ENCODE peak calls at places on chromosomes 6 and 20, in nine cellular contexts. One of them, this sample, is unnamed.

GRCh38 chr6:43716099-43716498 is 28.5 kb upstream of the MRPS18A start:
- DNase-seq in body of pancreas: no peak
- DNase-seq in bronchial epithelial cell: no peak
- DNase-seq in GM06990: no peak
- DNase-seq in gastrocnemius medialis: no peak
- DNase-seq in astrocyte: no peak
- DNase-seq in heart left ventricle: peak; percentile 53
- DNase-seq in heart right ventricle: peak; percentile 76
- DNase-seq in WERI-Rb-1: no peak
- DNase-seq in this sample: no peak

GRCh38 chr6:125753218-125753936 is 3.9 kb downstream of the HEY2 start:
- DNase-seq in GM06990: no peak
- DNase-seq in WERI-Rb-1: no peak
- DNase-seq in astrocyte: no peak
- DNase-seq in heart right ventricle: no peak
- DNase-seq in body of pancreas: peak; percentile 57
- DNase-seq in heart left ventricle: peak; percentile 36
- DNase-seq in gastrocnemius medialis: no peak
- DNase-seq in bronchial epithelial cell: peak; percentile 55
- DNase-seq in this sample: peak; percentile 50

GRCh38 chr6:134182528-134182927 is 130.1 kb upstream of the SLC2A12 start:
- DNase-seq in body of pancreas: no peak
- DNase-seq in bronchial epithelial cell: no peak
- DNase-seq in gastrocnemius medialis: no peak
- DNase-seq in heart left ventricle: no peak
- DNase-seq in GM06990: no peak
- DNase-seq in WERI-Rb-1: peak; percentile 74
- DNase-seq in astrocyte: no peak
- DNase-seq in heart right ventricle: no peak
- DNase-seq in this sample: no peak

GRCh38 chr6:10373642-10374359 is 41.1 kb downstream of the TFAP2A start:
- DNase-seq in gastrocnemius medialis: no peak
- DNase-seq in heart left ventricle: no peak
- DNase-seq in bronchial epithelial cell: peak; percentile 49
- DNase-seq in heart right ventricle: no peak
- DNase-seq in WERI-Rb-1: no peak
- DNase-seq in body of pancreas: no peak
- DNase-seq in GM06990: no peak
- DNase-seq in astrocyte: no peak
- DNase-seq in this sample: no peak

GRCh38 chr6:111486921-111487320 is 3.9 kb upstream of the REV3L start:
- DNase-seq in GM06990: no peak
- DNase-seq in bronchial epithelial cell: no peak
- DNase-seq in body of pancreas: no peak
- DNase-seq in gastrocnemius medialis: no peak
- DNase-seq in heart left ventricle: no peak
- DNase-seq in WERI-Rb-1: no peak
- DNase-seq in heart right ventricle: no peak
- DNase-seq in astrocyte: no peak
- DNase-seq in this sample: no peak

GRCh38 chr20:57089701-57090144 is 176.7 kb downstream of the BMP7 start:
- DNase-seq in GM06990: peak; percentile 61
- DNase-seq in heart left ventricle: peak; percentile 43
- DNase-seq in body of pancreas: peak; percentile 68
- DNase-seq in bronchial epithelial cell: peak; percentile 19
- DNase-seq in astrocyte: no peak
- DNase-seq in gastrocnemius medialis: no peak
- DNase-seq in WERI-Rb-1: peak; percentile 79
- DNase-seq in heart right ventricle: peak; percentile 73
- DNase-seq in this sample: peak; percentile 68

GRCh38 chr20:45732199-45732598 is 10.1 kb downstream of the SPINT4 start:
- DNase-seq in GM06990: no peak
- DNase-seq in bronchial epithelial cell: no peak
- DNase-seq in heart right ventricle: no peak
- DNase-seq in WERI-Rb-1: no peak
- DNase-seq in gastrocnemius medialis: no peak
- DNase-seq in body of pancreas: no peak
- DNase-seq in astrocyte: no peak
- DNase-seq in heart left ventricle: no peak
- DNase-seq in this sample: no peak

GRCh38 chr20:36147707-36148106 is 6.8 kb upstream of the EPB41L1 start:
- DNase-seq in GM06990: no peak
- DNase-seq in astrocyte: peak; percentile 41
- DNase-seq in heart left ventricle: no peak
- DNase-seq in bronchial epithelial cell: no peak
- DNase-seq in body of pancreas: peak; percentile 29
- DNase-seq in WERI-Rb-1: no peak
- DNase-seq in heart right ventricle: no peak
- DNase-seq in gastrocnemius medialis: no peak
- DNase-seq in this sample: no peak

GRCh38 chr6:11938285-11938890 is 73.7 kb upstream of the HIVEP1 start:
- DNase-seq in bronchial epithelial cell: no peak
- DNase-seq in GM06990: peak; percentile 24
- DNase-seq in astrocyte: no peak
- DNase-seq in gastrocnemius medialis: no peak
- DNase-seq in WERI-Rb-1: no peak
- DNase-seq in body of pancreas: peak; percentile 33
- DNase-seq in heart left ventricle: no peak
- DNase-seq in heart right ventricle: no peak
- DNase-seq in this sample: no peak

GRCh38 chr6:134480593-134480992 is 162.7 kb upstream of the SGK1 start:
- DNase-seq in GM06990: no peak
- DNase-seq in astrocyte: peak; percentile 68
- DNase-seq in heart right ventricle: no peak
- DNase-seq in heart left ventricle: no peak
- DNase-seq in bronchial epithelial cell: peak; percentile 44
- DNase-seq in WERI-Rb-1: no peak
- DNase-seq in gastrocnemius medialis: peak; percentile 67
- DNase-seq in body of pancreas: peak; percentile 89
- DNase-seq in this sample: no peak

GRCh38 chr6:4693158-4693557 is 83.0 kb upstream of the CDYL start:
- DNase-seq in gastrocnemius medialis: no peak
- DNase-seq in WERI-Rb-1: no peak
- DNase-seq in heart left ventricle: no peak
- DNase-seq in bronchial epithelial cell: peak; percentile 15
- DNase-seq in GM06990: no peak
- DNase-seq in astrocyte: no peak
- DNase-seq in body of pancreas: no peak
- DNase-seq in heart right ventricle: no peak
- DNase-seq in this sample: no peak

GRCh38 chr6:4355241-4355640 is 219.9 kb upstream of the ECI2 start:
- DNase-seq in bronchial epithelial cell: peak; percentile 88
- DNase-seq in WERI-Rb-1: no peak
- DNase-seq in astrocyte: peak; percentile 92
- DNase-seq in gastrocnemius medialis: no peak
- DNase-seq in body of pancreas: no peak
- DNase-seq in heart right ventricle: no peak
- DNase-seq in heart left ventricle: no peak
- DNase-seq in GM06990: no peak
- DNase-seq in this sample: no peak

GRCh38 chr6:27474172-27474465 is 1.2 kb upstream of the ZNF184 start:
- DNase-seq in astrocyte: no peak
- DNase-seq in WERI-Rb-1: no peak
- DNase-seq in bronchial epithelial cell: no peak
- DNase-seq in heart left ventricle: no peak
- DNase-seq in gastrocnemius medialis: no peak
- DNase-seq in body of pancreas: peak; percentile 29
- DNase-seq in heart right ventricle: no peak
- DNase-seq in GM06990: no peak
- DNase-seq in this sample: no peak

GRCh38 chr6:27474672-27475071 is 1.8 kb upstream of the ZNF184 start:
- DNase-seq in heart left ventricle: no peak
- DNase-seq in bronchial epithelial cell: no peak
- DNase-seq in astrocyte: no peak
- DNase-seq in gastrocnemius medialis: no peak
- DNase-seq in heart right ventricle: no peak
- DNase-seq in WERI-Rb-1: no peak
- DNase-seq in body of pancreas: no peak
- DNase-seq in GM06990: no peak
- DNase-seq in this sample: no peak

GRCh38 chr6:27471365-27472115 is 1.4 kb downstream of the ZNF184 start:
- DNase-seq in heart right ventricle: no peak
- DNase-seq in bronchial epithelial cell: no peak
- DNase-seq in heart left ventricle: no peak
- DNase-seq in body of pancreas: no peak
- DNase-seq in gastrocnemius medialis: no peak
- DNase-seq in WERI-Rb-1: no peak
- DNase-seq in GM06990: no peak
- DNase-seq in astrocyte: no peak
- DNase-seq in this sample: no peak

GRCh38 chr6:27472182-27472616 is 706 bp downstream of the ZNF184 start:
- DNase-seq in gastrocnemius medialis: no peak
- DNase-seq in heart left ventricle: peak; percentile 33
- DNase-seq in heart right ventricle: no peak
- DNase-seq in astrocyte: peak; percentile 82
- DNase-seq in bronchial epithelial cell: peak; percentile 68
- DNase-seq in body of pancreas: no peak
- DNase-seq in WERI-Rb-1: peak; percentile 84
- DNase-seq in GM06990: no peak
- DNase-seq in this sample: peak; percentile 81

GRCh38 chr6:27472617-27473400 is at the start of gene ZNF184:
- DNase-seq in body of pancreas: peak; percentile 98
- DNase-seq in GM06990: peak; percentile 99
- DNase-seq in gastrocnemius medialis: peak; percentile 93
- DNase-seq in WERI-Rb-1: peak; percentile 100
- DNase-seq in heart right ventricle: peak; percentile 95
- DNase-seq in heart left ventricle: peak; percentile 95
- DNase-seq in astrocyte: peak; percentile 98
- DNase-seq in bronchial epithelial cell: peak; percentile 91
- DNase-seq in this sample: peak; percentile 99
- TF ChIP-seq CTCF in body of pancreas: no peak
- TF ChIP-seq CTCF in GM06990: peak; percentile 17
- TF ChIP-seq CTCF in gastrocnemius medialis: no peak
- TF ChIP-seq CTCF in WERI-Rb-1: no peak
- TF ChIP-seq CTCF in heart right ventricle: no peak
- TF ChIP-seq CTCF in heart left ventricle: no peak
- TF ChIP-seq CTCF in astrocyte: no peak
- TF ChIP-seq CTCF in bronchial epithelial cell: no peak
- TF ChIP-seq CTCF in this sample: no peak

DNA sequence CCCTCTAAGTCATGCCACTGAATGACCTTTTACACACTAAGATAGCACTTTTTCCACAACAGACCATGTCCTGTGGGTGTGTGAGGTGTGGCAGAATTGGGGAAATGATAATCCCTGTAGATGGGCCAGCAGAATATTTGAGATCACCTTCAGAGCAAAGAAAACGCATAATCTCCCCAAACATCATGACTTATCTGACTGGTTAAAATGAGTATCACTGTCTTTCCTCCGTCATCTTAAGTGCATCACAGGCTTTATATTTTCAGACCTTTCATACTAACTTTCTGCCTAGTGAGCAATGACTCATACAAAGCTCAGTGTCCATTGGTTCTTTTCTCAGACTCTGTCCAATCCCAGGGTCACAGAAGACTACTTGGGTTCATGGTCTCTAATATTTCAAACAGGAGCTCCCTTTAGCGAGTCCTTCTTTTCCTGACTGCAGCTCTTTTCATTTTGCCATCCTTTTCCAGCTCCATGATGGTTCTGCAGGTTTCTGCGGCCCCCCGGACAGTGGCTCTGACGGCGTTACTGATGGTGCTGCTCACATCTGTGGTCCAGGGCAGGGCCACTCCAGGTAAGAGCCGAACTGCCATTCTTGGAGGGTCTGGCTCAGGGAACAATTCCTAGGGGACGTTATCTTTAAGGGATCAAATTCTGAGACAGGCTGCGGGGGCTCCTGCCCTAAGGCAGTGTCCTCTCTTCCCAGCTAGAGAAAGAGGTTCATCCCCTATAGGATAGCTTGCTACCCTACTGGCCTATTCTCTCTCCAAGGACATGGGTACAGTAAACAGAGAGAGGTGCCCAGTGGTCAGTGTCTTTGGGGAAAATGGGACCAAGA is at the start of gene HLA-DPB1:
- DNase-seq in GM06990: peak; percentile 76
- DNase-seq in heart left ventricle: peak; percentile 27
- DNase-seq in WERI-Rb-1: no peak
- DNase-seq in gastrocnemius medialis: no peak
- DNase-seq in heart right ventricle: no peak
- DNase-seq in astrocyte: peak; percentile 26
- DNase-seq in bronchial epithelial cell: peak; percentile 73
- DNase-seq in body of pancreas: no peak
- DNase-seq in this sample: peak; percentile 91
- H3K4me3 ChIP-seq in GM06990: peak within 1 kb of the TSS; percentile 68
- H3K4me3 ChIP-seq in heart left ventricle: peak within 1 kb of the TSS; percentile 46
- H3K4me3 ChIP-seq in WERI-Rb-1: no peak within 1 kb of the TSS
- H3K4me3 ChIP-seq in gastrocnemius medialis: peak within 1 kb of the TSS; percentile 55
- H3K4me3 ChIP-seq in heart right ventricle: peak within 1 kb of the TSS; percentile 71
- H3K4me3 ChIP-seq in astrocyte: no peak within 1 kb of the TSS
- H3K4me3 ChIP-seq in bronchial epithelial cell: no peak within 1 kb of the TSS
- H3K4me3 ChIP-seq in body of pancreas: no peak within 1 kb of the TSS
- H3K4me3 ChIP-seq in this sample: peak within 1 kb of the TSS; percentile 79

GRCh38 chr20:63643499-63643898 is 9.7 kb downstream of the STMN3 start:
- DNase-seq in bronchial epithelial cell: no peak
- DNase-seq in WERI-Rb-1: no peak
- DNase-seq in heart right ventricle: no peak
- DNase-seq in heart left ventricle: no peak
- DNase-seq in astrocyte: no peak
- DNase-seq in gastrocnemius medialis: no peak
- DNase-seq in GM06990: no peak
- DNase-seq in body of pancreas: no peak
- DNase-seq in this sample: no peak

GRCh38 chr20:63642518-63643247 is 10.5 kb downstream of the STMN3 start:
- DNase-seq in body of pancreas: peak; percentile 34
- DNase-seq in astrocyte: no peak
- DNase-seq in bronchial epithelial cell: no peak
- DNase-seq in GM06990: no peak
- DNase-seq in heart right ventricle: no peak
- DNase-seq in WERI-Rb-1: no peak
- DNase-seq in gastrocnemius medialis: no peak
- DNase-seq in heart left ventricle: no peak
- DNase-seq in this sample: peak; percentile 41

GRCh38 chr20:63641146-63641791 is 12.0 kb downstream of the STMN3 start:
- DNase-seq in heart right ventricle: peak; percentile 48
- DNase-seq in WERI-Rb-1: no peak
- DNase-seq in GM06990: peak; percentile 74
- DNase-seq in bronchial epithelial cell: peak; percentile 21
- DNase-seq in body of pancreas: no peak
- DNase-seq in astrocyte: no peak
- DNase-seq in gastrocnemius medialis: no peak
- DNase-seq in heart left ventricle: peak; percentile 57
- DNase-seq in this sample: peak; percentile 74

GRCh38 chr20:63640086-63640485 is 13.1 kb downstream of the STMN3 start:
- DNase-seq in heart right ventricle: no peak
- DNase-seq in body of pancreas: no peak
- DNase-seq in astrocyte: no peak
- DNase-seq in heart left ventricle: no peak
- DNase-seq in bronchial epithelial cell: no peak
- DNase-seq in gastrocnemius medialis: no peak
- DNase-seq in GM06990: no peak
- DNase-seq in WERI-Rb-1: no peak
- DNase-seq in this sample: no peak

GRCh38 chr20:63641792-63642517 is 11.3 kb downstream of the STMN3 start:
- DNase-seq in heart right ventricle: peak; percentile 91
- DNase-seq in bronchial epithelial cell: peak; percentile 75
- DNase-seq in GM06990: peak; percentile 89
- DNase-seq in gastrocnemius medialis: peak; percentile 83
- DNase-seq in WERI-Rb-1: peak; percentile 71
- DNase-seq in astrocyte: peak; percentile 46
- DNase-seq in heart left ventricle: peak; percentile 93
- DNase-seq in body of pancreas: peak; percentile 94
- DNase-seq in this sample: peak; percentile 98
- TF ChIP-seq CTCF in heart right ventricle: peak; percentile 16
- TF ChIP-seq CTCF in bronchial epithelial cell: peak; percentile 69
- TF ChIP-seq CTCF in GM06990: peak; percentile 52
- TF ChIP-seq CTCF in gastrocnemius medialis: peak; percentile 48
- TF ChIP-seq CTCF in WERI-Rb-1: no peak
- TF ChIP-seq CTCF in astrocyte: peak; percentile 19
- TF ChIP-seq CTCF in heart left ventricle: peak; percentile 49
- TF ChIP-seq CTCF in body of pancreas: peak; percentile 32
- TF ChIP-seq CTCF in this sample: peak; percentile 43

GRCh38 chr6:16208989-16209388 is 29.4 kb upstream of the GMPR start:
- DNase-seq in GM06990: no peak
- DNase-seq in heart left ventricle: no peak
- DNase-seq in heart right ventricle: no peak
- DNase-seq in body of pancreas: no peak
- DNase-seq in gastrocnemius medialis: no peak
- DNase-seq in astrocyte: no peak
- DNase-seq in WERI-Rb-1: no peak
- DNase-seq in bronchial epithelial cell: no peak
- DNase-seq in this sample: no peak
- H3K4me3 ChIP-seq in GM06990: no peak overlapping the region
- H3K4me3 ChIP-seq in heart left ventricle: no peak overlapping the region
- H3K4me3 ChIP-seq in heart right ventricle: no peak overlapping the region
- H3K4me3 ChIP-seq in body of pancreas: no peak overlapping the region
- H3K4me3 ChIP-seq in gastrocnemius medialis: no peak overlapping the region
- H3K4me3 ChIP-seq in astrocyte: no peak overlapping the region
- H3K4me3 ChIP-seq in WERI-Rb-1: no peak overlapping the region
- H3K4me3 ChIP-seq in bronchial epithelial cell: no peak overlapping the region
- H3K4me3 ChIP-seq in this sample: no peak overlapping the region